ENCODE peak calls at places on chromosomes 16 and 17, in nine cellular contexts. One of them, this sample, is unnamed.

GRCh38 chr17:30236297-30236624 is 764 bp upstream of the SLC6A4 start:
- DNase-seq in GM23338: no peak
- DNase-seq in Peyer's patch: no peak
- DNase-seq in OCI-LY7: no peak
- DNase-seq in Karpas-422: no peak
- DNase-seq in NB4: no peak
- DNase-seq in AG04450: no peak
- DNase-seq in heart right ventricle: no peak
- DNase-seq in IMR-90: no peak
- DNase-seq in this sample: no peak

GRCh38 chr16:55678061-55678935 is 22.5 kb downstream of the SLC6A2 start:
- DNase-seq in heart right ventricle: no peak
- DNase-seq in AG04450: no peak
- DNase-seq in Peyer's patch: no peak
- DNase-seq in IMR-90: no peak
- DNase-seq in Karpas-422: no peak
- DNase-seq in OCI-LY7: no peak
- DNase-seq in NB4: no peak
- DNase-seq in GM23338: no peak
- DNase-seq in this sample: no peak

GRCh38 chr16:3589441-3589921 is 12.3 kb upstream of the NLRC3 start:
- DNase-seq in heart right ventricle: no peak
- DNase-seq in GM23338: no peak
- DNase-seq in NB4: peak
- DNase-seq in IMR-90: no peak
- DNase-seq in Karpas-422: no peak
- DNase-seq in Peyer's patch: no peak
- DNase-seq in AG04450: no peak
- DNase-seq in OCI-LY7: no peak
- DNase-seq in this sample: no peak

GRCh38 chr17:77817953-77818352 is 140.6 kb upstream of the TNRC6C start:
- DNase-seq in Karpas-422: no peak
- DNase-seq in GM23338: no peak
- DNase-seq in OCI-LY7: no peak
- DNase-seq in AG04450: no peak
- DNase-seq in heart right ventricle: no peak
- DNase-seq in IMR-90: no peak
- DNase-seq in NB4: no peak
- DNase-seq in Peyer's patch: no peak
- DNase-seq in this sample: no peak

GRCh38 chr16:3175157-3176153 is 12.5 kb upstream of the OR1F1 start:
- DNase-seq in OCI-LY7: no peak
- DNase-seq in heart right ventricle: no peak
- DNase-seq in Karpas-422: peak
- DNase-seq in AG04450: no peak
- DNase-seq in NB4: peak
- DNase-seq in IMR-90: peak
- DNase-seq in Peyer's patch: no peak
- DNase-seq in GM23338: peak
- DNase-seq in this sample: no peak

GRCh38 chr16:61344791-61345190 is 691.4 kb downstream of the CDH8 start:
- DNase-seq in AG04450: no peak
- DNase-seq in Karpas-422: no peak
- DNase-seq in Peyer's patch: no peak
- DNase-seq in heart right ventricle: no peak
- DNase-seq in NB4: no peak
- DNase-seq in OCI-LY7: no peak
- DNase-seq in GM23338: no peak
- DNase-seq in IMR-90: no peak
- DNase-seq in this sample: no peak

GRCh38 chr16:56743840-56744239 is 13.9 kb downstream of the NUP93 start:
- DNase-seq in OCI-LY7: no peak
- DNase-seq in Karpas-422: no peak
- DNase-seq in IMR-90: peak
- DNase-seq in Peyer's patch: no peak
- DNase-seq in NB4: no peak
- DNase-seq in AG04450: no peak
- DNase-seq in GM23338: peak
- DNase-seq in heart right ventricle: peak
- DNase-seq in this sample: no peak

GRCh38 chr16:1491327-1491726 is 1.8 kb upstream of the TELO2 start:
- DNase-seq in GM23338: peak
- DNase-seq in Peyer's patch: no peak
- DNase-seq in OCI-LY7: no peak
- DNase-seq in AG04450: no peak
- DNase-seq in Karpas-422: no peak
- DNase-seq in NB4: peak
- DNase-seq in heart right ventricle: no peak
- DNase-seq in IMR-90: no peak
- DNase-seq in this sample: no peak

GRCh38 chr17:59846391-59847165 is 46.2 kb downstream of the TUBD1 start:
- DNase-seq in Karpas-422: no peak
- DNase-seq in heart right ventricle: no peak
- DNase-seq in IMR-90: peak
- DNase-seq in NB4: no peak
- DNase-seq in GM23338: peak
- DNase-seq in OCI-LY7: peak
- DNase-seq in AG04450: peak
- DNase-seq in Peyer's patch: peak
- DNase-seq in this sample: no peak

GRCh38 chr17:59844884-59845594 is 47.7 kb downstream of the TUBD1 start:
- DNase-seq in OCI-LY7: no peak
- DNase-seq in GM23338: no peak
- DNase-seq in IMR-90: peak
- DNase-seq in Karpas-422: no peak
- DNase-seq in AG04450: no peak
- DNase-seq in Peyer's patch: peak
- DNase-seq in heart right ventricle: no peak
- DNase-seq in NB4: no peak
- DNase-seq in this sample: no peak

GRCh38 chr17:59842901-59843652 is 49.7 kb downstream of the TUBD1 start:
- DNase-seq in NB4: peak
- DNase-seq in Karpas-422: no peak
- DNase-seq in IMR-90: peak
- DNase-seq in heart right ventricle: no peak
- DNase-seq in OCI-LY7: no peak
- DNase-seq in AG04450: peak
- DNase-seq in GM23338: peak
- DNase-seq in Peyer's patch: peak
- DNase-seq in this sample: no peak

GRCh38 chr17:59848385-59848668 is 44.4 kb downstream of the TUBD1 start:
- DNase-seq in Karpas-422: no peak
- DNase-seq in AG04450: no peak
- DNase-seq in OCI-LY7: no peak
- DNase-seq in IMR-90: no peak
- DNase-seq in NB4: no peak
- DNase-seq in heart right ventricle: no peak
- DNase-seq in GM23338: no peak
- DNase-seq in Peyer's patch: peak
- DNase-seq in this sample: no peak

DNA sequence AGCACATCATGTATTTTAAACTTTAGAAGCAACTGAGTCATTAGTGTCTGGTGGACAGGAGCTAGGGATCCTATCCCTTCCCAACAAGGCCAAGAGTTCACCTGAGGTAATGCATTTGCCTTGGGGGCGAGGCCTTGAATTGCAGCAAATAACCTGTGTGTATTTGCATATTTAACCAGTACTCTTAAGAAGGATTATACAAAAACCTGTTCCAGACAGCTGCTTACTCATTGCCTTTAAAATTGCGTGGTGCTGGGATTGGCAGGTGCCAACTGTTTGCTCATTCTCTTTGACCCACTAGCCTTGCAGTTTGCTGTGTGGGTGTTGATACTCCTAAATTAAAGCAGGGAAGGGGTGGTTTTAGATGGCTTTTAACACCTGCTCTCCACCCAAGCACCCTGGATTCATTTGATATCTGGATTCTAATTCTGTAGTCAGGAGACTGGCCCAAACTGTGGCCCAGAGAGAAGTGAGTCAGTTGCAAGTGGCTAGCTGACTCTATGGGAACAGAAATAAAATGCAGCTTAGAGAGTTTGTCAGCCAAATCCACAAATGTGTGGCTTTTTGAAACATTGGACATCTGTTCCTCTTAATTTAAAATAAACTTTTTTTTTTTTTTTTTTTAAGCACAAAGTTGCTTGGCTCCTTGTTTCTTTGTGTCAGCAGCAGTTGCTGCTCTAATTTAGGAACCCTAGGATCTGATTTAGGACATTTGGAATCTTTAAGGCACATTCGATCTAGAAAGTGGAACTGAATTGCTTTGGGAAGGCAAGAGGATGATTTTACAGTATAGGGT is 47.0 kb downstream of the TUBD1 start:
- DNase-seq in Peyer's patch: peak
- DNase-seq in NB4: peak
- DNase-seq in heart right ventricle: no peak
- DNase-seq in OCI-LY7: no peak
- DNase-seq in AG04450: no peak
- DNase-seq in GM23338: peak
- DNase-seq in Karpas-422: no peak
- DNase-seq in IMR-90: peak
- DNase-seq in this sample: no peak
- H3K4me3 ChIP-seq in Peyer's patch: no peak
- H3K4me3 ChIP-seq in NB4: no peak
- H3K4me3 ChIP-seq in heart right ventricle: no peak
- H3K4me3 ChIP-seq in OCI-LY7: peak
- H3K4me3 ChIP-seq in AG04450: no peak
- H3K4me3 ChIP-seq in GM23338: no peak
- H3K4me3 ChIP-seq in Karpas-422: no peak
- H3K4me3 ChIP-seq in IMR-90: no peak
- H3K4me3 ChIP-seq in this sample: no peak

GRCh38 chr17:60618080-60618479 is 18.1 kb downstream of the PPM1D start:
- DNase-seq in heart right ventricle: no peak
- DNase-seq in IMR-90: no peak
- DNase-seq in Karpas-422: no peak
- DNase-seq in OCI-LY7: no peak
- DNase-seq in Peyer's patch: no peak
- DNase-seq in AG04450: no peak
- DNase-seq in NB4: no peak
- DNase-seq in GM23338: no peak
- DNase-seq in this sample: no peak

GRCh38 chr17:60613325-60613724 is 13.3 kb downstream of the PPM1D start:
- DNase-seq in AG04450: no peak
- DNase-seq in OCI-LY7: no peak
- DNase-seq in Peyer's patch: no peak
- DNase-seq in heart right ventricle: no peak
- DNase-seq in NB4: no peak
- DNase-seq in Karpas-422: no peak
- DNase-seq in GM23338: no peak
- DNase-seq in IMR-90: no peak
- DNase-seq in this sample: no peak

GRCh38 chr17:60618854-60619253 is 18.9 kb downstream of the PPM1D start:
- DNase-seq in AG04450: no peak
- DNase-seq in heart right ventricle: no peak
- DNase-seq in GM23338: no peak
- DNase-seq in Peyer's patch: no peak
- DNase-seq in NB4: no peak
- DNase-seq in OCI-LY7: no peak
- DNase-seq in IMR-90: peak
- DNase-seq in Karpas-422: no peak
- DNase-seq in this sample: no peak

GRCh38 chr17:60615840-60616239 is 15.8 kb downstream of the PPM1D start:
- DNase-seq in GM23338: no peak
- DNase-seq in AG04450: no peak
- DNase-seq in NB4: no peak
- DNase-seq in heart right ventricle: no peak
- DNase-seq in Karpas-422: no peak
- DNase-seq in Peyer's patch: no peak
- DNase-seq in OCI-LY7: no peak
- DNase-seq in IMR-90: no peak
- DNase-seq in this sample: no peak

GRCh38 chr17:60615108-60615507 is 15.1 kb downstream of the PPM1D start:
- DNase-seq in GM23338: no peak
- DNase-seq in Karpas-422: no peak
- DNase-seq in AG04450: no peak
- DNase-seq in Peyer's patch: no peak
- DNase-seq in NB4: no peak
- DNase-seq in OCI-LY7: no peak
- DNase-seq in IMR-90: no peak
- DNase-seq in heart right ventricle: no peak
- DNase-seq in this sample: no peak
- H3K4me3 ChIP-seq in GM23338: no peak
- H3K4me3 ChIP-seq in Karpas-422: no peak
- H3K4me3 ChIP-seq in AG04450: no peak
- H3K4me3 ChIP-seq in Peyer's patch: no peak
- H3K4me3 ChIP-seq in NB4: no peak
- H3K4me3 ChIP-seq in OCI-LY7: no peak
- H3K4me3 ChIP-seq in IMR-90: no peak
- H3K4me3 ChIP-seq in heart right ventricle: no peak
- H3K4me3 ChIP-seq in this sample: no peak

GRCh38 chr17:11768106-11768505 is 169.8 kb downstream of the DNAH9 start:
- DNase-seq in AG04450: no peak
- DNase-seq in OCI-LY7: no peak
- DNase-seq in heart right ventricle: no peak
- DNase-seq in Karpas-422: no peak
- DNase-seq in Peyer's patch: no peak
- DNase-seq in NB4: no peak
- DNase-seq in IMR-90: no peak
- DNase-seq in GM23338: no peak
- DNase-seq in this sample: no peak

GRCh38 chr17:11772031-11772430 is 173.8 kb downstream of the DNAH9 start:
- DNase-seq in Karpas-422: no peak
- DNase-seq in heart right ventricle: no peak
- DNase-seq in Peyer's patch: no peak
- DNase-seq in OCI-LY7: no peak
- DNase-seq in IMR-90: no peak
- DNase-seq in AG04450: no peak
- DNase-seq in GM23338: no peak
- DNase-seq in NB4: no peak
- DNase-seq in this sample: no peak

GRCh38 chr17:11768981-11769380 is 170.7 kb downstream of the DNAH9 start:
- DNase-seq in IMR-90: no peak
- DNase-seq in OCI-LY7: no peak
- DNase-seq in GM23338: no peak
- DNase-seq in heart right ventricle: no peak
- DNase-seq in Karpas-422: no peak
- DNase-seq in Peyer's patch: no peak
- DNase-seq in AG04450: no peak
- DNase-seq in NB4: no peak
- DNase-seq in this sample: no peak
- H3K4me3 ChIP-seq in IMR-90: no peak
- H3K4me3 ChIP-seq in OCI-LY7: no peak
- H3K4me3 ChIP-seq in GM23338: no peak
- H3K4me3 ChIP-seq in heart right ventricle: no peak
- H3K4me3 ChIP-seq in Karpas-422: no peak
- H3K4me3 ChIP-seq in Peyer's patch: no peak
- H3K4me3 ChIP-seq in AG04450: no peak
- H3K4me3 ChIP-seq in NB4: no peak
- H3K4me3 ChIP-seq in this sample: no peak

GRCh38 chr17:21194210-21194609 is 19.8 kb downstream of the TMEM11 start:
- DNase-seq in heart right ventricle: peak
- DNase-seq in NB4: no peak
- DNase-seq in OCI-LY7: no peak
- DNase-seq in AG04450: no peak
- DNase-seq in GM23338: no peak
- DNase-seq in Peyer's patch: no peak
- DNase-seq in Karpas-422: no peak
- DNase-seq in IMR-90: no peak
- DNase-seq in this sample: no peak

GRCh38 chr17:21196126-21196525 is 17.8 kb downstream of the TMEM11 start:
- DNase-seq in AG04450: no peak
- DNase-seq in OCI-LY7: no peak
- DNase-seq in Karpas-422: no peak
- DNase-seq in Peyer's patch: no peak
- DNase-seq in NB4: no peak
- DNase-seq in GM23338: no peak
- DNase-seq in heart right ventricle: no peak
- DNase-seq in IMR-90: no peak
- DNase-seq in this sample: no peak

GRCh38 chr17:21191698-21192097 is 22.3 kb downstream of the TMEM11 start:
- DNase-seq in heart right ventricle: no peak
- DNase-seq in IMR-90: no peak
- DNase-seq in Karpas-422: no peak
- DNase-seq in Peyer's patch: no peak
- DNase-seq in AG04450: no peak
- DNase-seq in NB4: no peak
- DNase-seq in OCI-LY7: no peak
- DNase-seq in GM23338: no peak
- DNase-seq in this sample: no peak

GRCh38 chr17:21193031-21193430 is 20.9 kb downstream of the TMEM11 start:
- DNase-seq in Karpas-422: no peak
- DNase-seq in IMR-90: no peak
- DNase-seq in OCI-LY7: no peak
- DNase-seq in GM23338: no peak
- DNase-seq in AG04450: no peak
- DNase-seq in Peyer's patch: no peak
- DNase-seq in NB4: no peak
- DNase-seq in heart right ventricle: no peak
- DNase-seq in this sample: peak

GRCh38 chr17:21194688-21195087 is 19.3 kb downstream of the TMEM11 start:
- DNase-seq in Karpas-422: no peak
- DNase-seq in OCI-LY7: no peak
- DNase-seq in Peyer's patch: no peak
- DNase-seq in IMR-90: peak
- DNase-seq in GM23338: no peak
- DNase-seq in NB4: no peak
- DNase-seq in AG04450: peak
- DNase-seq in heart right ventricle: peak
- DNase-seq in this sample: no peak
- H3K4me3 ChIP-seq in Karpas-422: no peak
- H3K4me3 ChIP-seq in OCI-LY7: no peak
- H3K4me3 ChIP-seq in Peyer's patch: no peak
- H3K4me3 ChIP-seq in IMR-90: no peak
- H3K4me3 ChIP-seq in GM23338: no peak
- H3K4me3 ChIP-seq in NB4: no peak
- H3K4me3 ChIP-seq in AG04450: no peak
- H3K4me3 ChIP-seq in heart right ventricle: no peak
- H3K4me3 ChIP-seq in this sample: no peak

This sample was measured in Jurkat, Clone E6-1.